ENCODE peak calls at places on chromosome 16, in ten cellular contexts. One of them, this sample, is unnamed.

GRCh38 chr16:30095166-30096078 is 591 bp downstream of the YPEL3 start:
- DNase-seq in mesendoderm: no peak
- DNase-seq in heart left ventricle: no peak
- DNase-seq in cardiac fibroblast: no peak
- DNase-seq in fibroblast of lung: no peak
- DNase-seq in endothelial cell of umbilical vein: no peak
- DNase-seq in colonic mucosa: peak; percentile 50
- DNase-seq in LNCaP clone FGC: no peak
- DNase-seq in mucosa of descending colon: no peak
- DNase-seq in transverse colon: peak; percentile 38
- DNase-seq in this sample: no peak

GRCh38 chr16:24568392-24568791 is 29.0 kb downstream of the RBBP6 start:
- DNase-seq in mesendoderm: no peak
- DNase-seq in heart left ventricle: no peak
- DNase-seq in cardiac fibroblast: peak; percentile 56
- DNase-seq in fibroblast of lung: peak; percentile 49
- DNase-seq in endothelial cell of umbilical vein: peak; percentile 39
- DNase-seq in colonic mucosa: no peak
- DNase-seq in LNCaP clone FGC: no peak
- DNase-seq in mucosa of descending colon: no peak
- DNase-seq in transverse colon: no peak
- DNase-seq in this sample: no peak

GRCh38 chr16:83992624-83993023 is 24.6 kb downstream of the NECAB2 start:
- DNase-seq in mesendoderm: no peak
- DNase-seq in heart left ventricle: peak; percentile 58
- DNase-seq in cardiac fibroblast: peak; percentile 84
- DNase-seq in fibroblast of lung: peak; percentile 69
- DNase-seq in endothelial cell of umbilical vein: no peak
- DNase-seq in colonic mucosa: no peak
- DNase-seq in LNCaP clone FGC: peak; percentile 22
- DNase-seq in mucosa of descending colon: no peak
- DNase-seq in transverse colon: no peak
- DNase-seq in this sample: no peak

GRCh38 chr16:72015124-72015523 is 6.6 kb downstream of the DHODH start:
- DNase-seq in mesendoderm: no peak
- DNase-seq in heart left ventricle: no peak
- DNase-seq in cardiac fibroblast: no peak
- DNase-seq in fibroblast of lung: no peak
- DNase-seq in endothelial cell of umbilical vein: no peak
- DNase-seq in colonic mucosa: no peak
- DNase-seq in LNCaP clone FGC: no peak
- DNase-seq in mucosa of descending colon: peak; percentile 30
- DNase-seq in transverse colon: no peak
- DNase-seq in this sample: no peak

GRCh38 chr16:46916980-46917379 is 32.8 kb downstream of the GPT2 start:
- DNase-seq in mesendoderm: peak; percentile 67
- DNase-seq in heart left ventricle: no peak
- DNase-seq in cardiac fibroblast: peak; percentile 12
- DNase-seq in fibroblast of lung: no peak
- DNase-seq in endothelial cell of umbilical vein: no peak
- DNase-seq in colonic mucosa: no peak
- DNase-seq in LNCaP clone FGC: no peak
- DNase-seq in mucosa of descending colon: no peak
- DNase-seq in transverse colon: no peak
- DNase-seq in this sample: no peak

GRCh38 chr16:60120586-60120985 is 1386.5 kb upstream of the GOT2 start:
- DNase-seq in mesendoderm: no peak
- DNase-seq in heart left ventricle: no peak
- DNase-seq in cardiac fibroblast: no peak
- DNase-seq in fibroblast of lung: no peak
- DNase-seq in endothelial cell of umbilical vein: no peak
- DNase-seq in colonic mucosa: no peak
- DNase-seq in LNCaP clone FGC: no peak
- DNase-seq in mucosa of descending colon: no peak
- DNase-seq in transverse colon: no peak
- DNase-seq in this sample: no peak

GRCh38 chr16:87487361-87487924 is 5.4 kb downstream of the ZCCHC14 start:
- DNase-seq in mesendoderm: peak; percentile 90
- DNase-seq in heart left ventricle: no peak
- DNase-seq in cardiac fibroblast: peak; percentile 48
- DNase-seq in fibroblast of lung: no peak
- DNase-seq in endothelial cell of umbilical vein: no peak
- DNase-seq in colonic mucosa: peak; percentile 90
- DNase-seq in LNCaP clone FGC: no peak
- DNase-seq in mucosa of descending colon: peak; percentile 90
- DNase-seq in transverse colon: peak; percentile 85
- DNase-seq in this sample: no peak

GRCh38 chr16:85400305-85401205 is 212.6 kb upstream of the GSE1 start:
- DNase-seq in mesendoderm: no peak
- DNase-seq in heart left ventricle: peak; percentile 6
- DNase-seq in cardiac fibroblast: no peak
- DNase-seq in fibroblast of lung: no peak
- DNase-seq in endothelial cell of umbilical vein: no peak
- DNase-seq in colonic mucosa: peak; percentile 11
- DNase-seq in LNCaP clone FGC: no peak
- DNase-seq in mucosa of descending colon: no peak
- DNase-seq in transverse colon: no peak
- DNase-seq in this sample: no peak

GRCh38 chr16:86063696-86064405 is 164.9 kb downstream of the IRF8 start:
- DNase-seq in mesendoderm: no peak
- DNase-seq in heart left ventricle: no peak
- DNase-seq in cardiac fibroblast: no peak
- DNase-seq in fibroblast of lung: no peak
- DNase-seq in endothelial cell of umbilical vein: no peak
- DNase-seq in colonic mucosa: no peak
- DNase-seq in LNCaP clone FGC: no peak
- DNase-seq in mucosa of descending colon: no peak
- DNase-seq in transverse colon: no peak
- DNase-seq in this sample: no peak

GRCh38 chr16:88432753-88433152 is 20.3 kb upstream of the ZFPM1 start:
- DNase-seq in mesendoderm: no peak
- DNase-seq in heart left ventricle: no peak
- DNase-seq in cardiac fibroblast: no peak
- DNase-seq in fibroblast of lung: no peak
- DNase-seq in endothelial cell of umbilical vein: no peak
- DNase-seq in colonic mucosa: no peak
- DNase-seq in LNCaP clone FGC: no peak
- DNase-seq in mucosa of descending colon: no peak
- DNase-seq in transverse colon: no peak
- DNase-seq in this sample: no peak

GRCh38 chr16:58418026-58418425 is 25.8 kb downstream of the GINS3 start:
- DNase-seq in mesendoderm: no peak
- DNase-seq in heart left ventricle: no peak
- DNase-seq in cardiac fibroblast: no peak
- DNase-seq in fibroblast of lung: no peak
- DNase-seq in endothelial cell of umbilical vein: no peak
- DNase-seq in colonic mucosa: no peak
- DNase-seq in LNCaP clone FGC: no peak
- DNase-seq in mucosa of descending colon: no peak
- DNase-seq in transverse colon: no peak
- DNase-seq in this sample: no peak
- H3K4me3 ChIP-seq in mesendoderm: no peak overlapping the region
- H3K4me3 ChIP-seq in heart left ventricle: no peak overlapping the region
- H3K4me3 ChIP-seq in cardiac fibroblast: no peak overlapping the region
- H3K4me3 ChIP-seq in fibroblast of lung: no peak overlapping the region
- H3K4me3 ChIP-seq in endothelial cell of umbilical vein: no peak overlapping the region
- H3K4me3 ChIP-seq in colonic mucosa: no peak overlapping the region
- H3K4me3 ChIP-seq in LNCaP clone FGC: no peak overlapping the region
- H3K4me3 ChIP-seq in mucosa of descending colon: no peak overlapping the region
- H3K4me3 ChIP-seq in transverse colon: no peak overlapping the region
- H3K4me3 ChIP-seq in this sample: no peak overlapping the region

DNA sequence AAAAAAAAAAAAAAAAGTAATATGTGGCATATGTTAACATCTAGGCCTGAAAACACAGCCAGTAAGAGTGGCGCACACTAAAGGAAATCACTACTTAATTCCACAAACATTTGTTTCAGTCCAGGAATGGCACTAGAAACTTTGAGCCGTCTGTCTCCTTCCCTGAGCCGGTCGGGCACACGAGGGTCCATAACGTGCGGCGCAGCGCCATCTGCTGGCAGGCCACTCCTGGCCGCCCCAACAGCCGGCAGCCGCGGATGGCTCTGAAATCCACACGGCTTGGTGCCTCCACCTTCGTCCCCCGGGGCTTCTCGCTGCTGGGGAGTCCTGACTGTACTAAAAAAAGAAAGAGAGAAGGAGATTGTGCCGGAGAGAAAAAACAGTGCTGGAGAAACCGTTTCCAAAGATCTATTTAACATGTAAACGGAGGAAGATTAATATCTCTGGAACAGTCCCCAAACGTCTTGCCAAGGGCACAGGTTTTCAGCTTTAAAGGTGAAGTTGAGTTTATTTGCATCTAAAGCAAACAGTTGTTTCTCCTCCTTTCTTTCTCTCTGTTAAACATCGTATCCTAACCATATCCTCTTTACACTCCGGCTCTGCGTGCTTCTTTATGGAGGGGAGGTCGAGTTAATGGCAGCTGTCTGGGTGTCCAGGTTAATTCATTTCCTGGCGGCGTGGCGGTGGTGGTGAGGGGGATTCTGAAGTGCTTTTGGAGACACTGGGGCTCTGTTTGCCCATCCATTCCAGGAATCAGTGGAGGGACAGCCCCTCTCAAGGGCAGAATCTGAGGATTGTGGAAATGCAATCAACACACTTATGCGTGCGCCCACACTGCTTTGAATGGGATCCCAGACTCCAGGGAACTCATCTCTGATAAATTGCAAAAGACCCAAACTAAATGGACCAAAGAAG is 611.3 kb upstream of the SALL1 start:
- DNase-seq in mesendoderm: peak; percentile 62
- DNase-seq in heart left ventricle: peak; percentile 49
- DNase-seq in cardiac fibroblast: peak; percentile 75
- DNase-seq in fibroblast of lung: peak; percentile 72
- DNase-seq in endothelial cell of umbilical vein: peak; percentile 36
- DNase-seq in colonic mucosa: peak; percentile 74
- DNase-seq in LNCaP clone FGC: peak; percentile 36
- DNase-seq in mucosa of descending colon: peak; percentile 85
- DNase-seq in transverse colon: peak; percentile 61
- DNase-seq in this sample: peak; percentile 73
- H3K4me3 ChIP-seq in mesendoderm: no peak overlapping the region
- H3K4me3 ChIP-seq in heart left ventricle: no peak overlapping the region
- H3K4me3 ChIP-seq in cardiac fibroblast: no peak overlapping the region
- H3K4me3 ChIP-seq in fibroblast of lung: no peak overlapping the region
- H3K4me3 ChIP-seq in endothelial cell of umbilical vein: no peak overlapping the region
- H3K4me3 ChIP-seq in colonic mucosa: no peak overlapping the region
- H3K4me3 ChIP-seq in LNCaP clone FGC: peak overlapping the region; percentile 26
- H3K4me3 ChIP-seq in mucosa of descending colon: no peak overlapping the region
- H3K4me3 ChIP-seq in transverse colon: no peak overlapping the region
- H3K4me3 ChIP-seq in this sample: no peak overlapping the region

GRCh38 chr16:8990445-8990844 is 26.7 kb upstream of the USP7 start:
- DNase-seq in mesendoderm: no peak
- DNase-seq in heart left ventricle: no peak
- DNase-seq in cardiac fibroblast: no peak
- DNase-seq in fibroblast of lung: no peak
- DNase-seq in endothelial cell of umbilical vein: no peak
- DNase-seq in colonic mucosa: no peak
- DNase-seq in LNCaP clone FGC: no peak
- DNase-seq in mucosa of descending colon: no peak
- DNase-seq in transverse colon: no peak
- DNase-seq in this sample: no peak

GRCh38 chr16:8986111-8986510 is 22.4 kb upstream of the USP7 start:
- DNase-seq in mesendoderm: no peak
- DNase-seq in heart left ventricle: no peak
- DNase-seq in cardiac fibroblast: no peak
- DNase-seq in fibroblast of lung: no peak
- DNase-seq in endothelial cell of umbilical vein: no peak
- DNase-seq in colonic mucosa: peak; percentile 51
- DNase-seq in LNCaP clone FGC: no peak
- DNase-seq in mucosa of descending colon: no peak
- DNase-seq in transverse colon: peak; percentile 20
- DNase-seq in this sample: no peak

GRCh38 chr16:8986818-8987191 is 23.1 kb upstream of the USP7 start:
- DNase-seq in mesendoderm: no peak
- DNase-seq in heart left ventricle: no peak
- DNase-seq in cardiac fibroblast: no peak
- DNase-seq in fibroblast of lung: no peak
- DNase-seq in endothelial cell of umbilical vein: no peak
- DNase-seq in colonic mucosa: no peak
- DNase-seq in LNCaP clone FGC: no peak
- DNase-seq in mucosa of descending colon: no peak
- DNase-seq in transverse colon: no peak
- DNase-seq in this sample: no peak

DNA sequence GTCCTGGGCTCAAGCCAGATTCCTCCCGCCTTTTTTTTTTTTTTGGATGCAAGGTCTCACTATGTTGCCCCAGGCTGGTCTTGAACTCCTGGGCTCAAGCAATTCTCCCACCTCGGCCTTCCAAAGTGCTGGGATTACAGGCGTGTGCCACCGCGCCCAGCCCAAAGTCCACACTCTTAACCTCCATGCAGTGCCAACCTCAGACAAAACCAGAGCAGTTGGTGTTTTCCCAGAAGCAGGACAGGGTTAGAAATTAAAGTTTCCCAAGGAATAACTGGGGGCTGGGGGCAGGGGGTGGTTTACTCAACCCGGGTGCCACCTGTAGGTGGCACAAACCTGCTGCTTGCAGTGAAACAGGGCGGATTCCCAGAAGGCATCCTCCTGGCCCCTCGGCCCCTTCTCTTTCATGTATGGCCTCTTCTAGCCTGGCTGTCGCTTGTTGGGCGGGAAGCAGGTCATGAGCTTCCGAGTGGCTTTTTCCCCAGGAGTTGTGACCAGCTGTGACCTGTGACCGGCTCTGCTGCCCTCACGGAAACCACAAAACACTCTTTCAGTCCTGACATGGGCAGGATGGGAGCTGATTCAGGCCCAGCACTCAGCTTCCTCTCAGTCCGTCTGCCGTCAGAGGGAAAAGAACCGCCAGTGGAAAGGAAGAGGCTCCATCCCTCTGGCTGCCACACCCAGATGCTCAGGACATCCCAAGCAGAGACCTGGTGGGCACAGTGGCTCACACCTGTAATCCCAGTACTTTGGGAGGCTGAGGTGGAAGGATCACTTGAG is 25.6 kb upstream of the USP7 start:
- DNase-seq in mesendoderm: no peak
- DNase-seq in heart left ventricle: no peak
- DNase-seq in cardiac fibroblast: no peak
- DNase-seq in fibroblast of lung: no peak
- DNase-seq in endothelial cell of umbilical vein: no peak
- DNase-seq in colonic mucosa: peak; percentile 85
- DNase-seq in LNCaP clone FGC: no peak
- DNase-seq in mucosa of descending colon: peak; percentile 87
- DNase-seq in transverse colon: peak; percentile 79
- DNase-seq in this sample: no peak
- H3K4me3 ChIP-seq in mesendoderm: no peak overlapping the region
- H3K4me3 ChIP-seq in heart left ventricle: no peak overlapping the region
- H3K4me3 ChIP-seq in cardiac fibroblast: no peak overlapping the region
- H3K4me3 ChIP-seq in fibroblast of lung: no peak overlapping the region
- H3K4me3 ChIP-seq in endothelial cell of umbilical vein: no peak overlapping the region
- H3K4me3 ChIP-seq in colonic mucosa: no peak overlapping the region
- H3K4me3 ChIP-seq in LNCaP clone FGC: no peak overlapping the region
- H3K4me3 ChIP-seq in mucosa of descending colon: no peak overlapping the region
- H3K4me3 ChIP-seq in transverse colon: no peak overlapping the region
- H3K4me3 ChIP-seq in this sample: no peak overlapping the region

DNA sequence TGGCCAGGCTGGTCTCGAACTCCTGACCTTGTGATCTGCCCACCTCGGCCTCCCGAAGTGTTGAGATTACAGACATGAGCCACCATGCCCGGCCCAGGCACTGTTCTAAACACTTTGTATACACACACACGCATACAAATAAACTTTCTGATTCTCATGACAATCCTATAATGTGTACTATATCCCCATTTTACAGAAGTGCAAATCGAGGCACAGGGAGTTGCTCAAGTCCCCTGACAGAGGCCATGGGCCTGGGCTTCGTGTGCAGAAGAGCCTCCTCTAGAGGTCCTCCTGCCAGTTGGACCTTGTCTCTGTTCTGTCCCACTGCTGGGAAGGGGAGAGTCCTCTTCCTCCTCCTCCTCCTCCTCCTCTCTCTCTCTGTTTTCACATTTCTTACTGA is 9.9 kb upstream of the GPRC5B start:
- DNase-seq in mesendoderm: no peak
- DNase-seq in heart left ventricle: no peak
- DNase-seq in cardiac fibroblast: no peak
- DNase-seq in fibroblast of lung: no peak
- DNase-seq in endothelial cell of umbilical vein: no peak
- DNase-seq in colonic mucosa: no peak
- DNase-seq in LNCaP clone FGC: no peak
- DNase-seq in mucosa of descending colon: no peak
- DNase-seq in transverse colon: no peak
- DNase-seq in this sample: no peak
- H3K4me3 ChIP-seq in mesendoderm: no peak overlapping the region
- H3K4me3 ChIP-seq in heart left ventricle: no peak overlapping the region
- H3K4me3 ChIP-seq in cardiac fibroblast: no peak overlapping the region
- H3K4me3 ChIP-seq in fibroblast of lung: no peak overlapping the region
- H3K4me3 ChIP-seq in endothelial cell of umbilical vein: no peak overlapping the region
- H3K4me3 ChIP-seq in colonic mucosa: no peak overlapping the region
- H3K4me3 ChIP-seq in LNCaP clone FGC: no peak overlapping the region
- H3K4me3 ChIP-seq in mucosa of descending colon: no peak overlapping the region
- H3K4me3 ChIP-seq in transverse colon: no peak overlapping the region
- H3K4me3 ChIP-seq in this sample: no peak overlapping the region

This sample was measured in prostate gland.